ENCODE peak calls at places on chromosomes 6 and 20, in ten cellular contexts. Y is NCI-H1092; C is occipital lobe; E is ELF-1; N is head of caudate nucleus; K is C1 segment of cervical spinal cord; T is stimulated activated naive B cell treated with anti-CD40 and anti-IgM and Interleukin-4, amounts not matched to agents 10 μg/mL and 1 μg/mL and 100 μg/mL, for 72 hours; U is NCI-H1417; X is LoVo; W is CD8-positive, alpha-beta T cell. O is an unnamed sample.

GRCh38 chr6:45436544-45437440 is 59.1 kb upstream of the SUPT3H start:
- DNase-seq in W (no peak), C (no peak), T (no peak), Y (no peak), X (no peak), K (no peak), N (peak; percentile 10), E (no peak), U (no peak), O (no peak)

GRCh38 chr20:51423810-51424209 is 118.7 kb downstream of the NFATC2 start:
- DNase-seq in T (no peak), X (no peak), K (no peak), E (peak; percentile 88), W (no peak), C (no peak), Y (no peak), U (no peak), N (no peak), O (no peak)

GRCh38 chr20:59578602-59579403 is 25.5 kb upstream of the PHACTR3 start:
- DNase-seq in U (no peak), K (no peak), Y (no peak), T (no peak), N (no peak), X (no peak), W (no peak), C (no peak), E (no peak), O (no peak)

GRCh38 chr6:46651766-46652165 is 852 bp downstream of the CYP39A1 start:
- DNase-seq in C (no peak), T (no peak), E (no peak), X (peak; percentile 15), U (peak; percentile 49), N (no peak), K (no peak), W (no peak), Y (no peak), O (no peak)

GRCh38 chr6:34518669-34519365 is 37.3 kb downstream of the SPDEF start:
- DNase-seq in W (no peak), C (no peak), E (no peak), U (no peak), T (no peak), Y (no peak), X (no peak), N (no peak), K (no peak), O (no peak)

GRCh38 chr6:134034951-134035822 is 17.2 kb downstream of the SLC2A12 start:
- DNase-seq in N (no peak), C (no peak), X (peak; percentile 34), W (no peak), K (no peak), E (no peak), Y (no peak), T (no peak), U (peak; percentile 60), O (peak; percentile 72)

GRCh38 chr20:18166939-18167338 is 29.3 kb downstream of the KAT14 start:
- DNase-seq in E (no peak), K (no peak), U (no peak), W (no peak), Y (no peak), N (no peak), X (no peak), C (no peak), T (no peak), O (no peak)

GRCh38 chr6:8707956-8708772 is 272.8 kb upstream of the SLC35B3 start:
- DNase-seq in N (peak; percentile 6), X (peak; percentile 4), C (no peak), U (peak; percentile 63), Y (peak; percentile 12), T (no peak), E (peak; percentile 2), W (no peak), K (no peak), O (peak; percentile 74)

GRCh38 chr6:117441824-117442264 is 16.1 kb upstream of the ROS1 start:
- DNase-seq in U (no peak), T (no peak), E (no peak), X (no peak), Y (no peak), K (no peak), C (no peak), N (no peak), W (no peak), O (no peak)

GRCh38 chr6:40640591-40641293 is 53.6 kb upstream of the LRFN2 start:
- DNase-seq in Y (no peak), E (no peak), K (no peak), W (peak; percentile 59), X (no peak), C (peak; percentile 59), U (peak; percentile 27), T (no peak), N (no peak), O (no peak)

O was measured in NCI-H748 treated with DMSO at 0.1 percent for 48 hours.